ENCODE peak calls at places on chromosomes 13 and 19, in six cellular contexts. U is SK-N-SH, Z is activated T-helper 1 cell treated with Interleukin-2 at 50 U/mL for 16 hours, X is cardiac muscle cell, Q is neural crest cell, O is NCI-H1694 treated with DMSO at 0.1 percent for 48 hours. M is an unnamed sample.

GRCh38 chr19:12721656-12722565 is 1.8 kb downstream of the TNPO2 start:
- DNase-seq in X (peak), O (no peak), Z (peak), U (peak), Q (peak), M (peak)

GRCh38 chr19:5990289-5990797 is 12.4 kb upstream of the RANBP3 start:
- DNase-seq in Q (peak), U (no peak), O (no peak), Z (no peak), X (no peak), M (peak)

GRCh38 chr19:46995492-46995891 is 24.1 kb upstream of the NPAS1 start:
- DNase-seq in O (no peak), Q (no peak), X (no peak), U (no peak), Z (no peak), M (no peak)

GRCh38 chr13:28136916-28137315 is 1.4 kb upstream of the PAN3 start:
- DNase-seq in X (no peak), Z (no peak), O (no peak), Q (no peak), U (no peak), M (no peak)

GRCh38 chr19:22422220-22422619 is at the start of gene ZNF98:
- DNase-seq in Q (no peak), X (no peak), U (no peak), O (no peak), Z (no peak), M (peak)

GRCh38 chr13:99129951-99130350 is 70.7 kb upstream of the UBAC2 start:
- DNase-seq in U (no peak), X (no peak), Q (no peak), Z (no peak), O (no peak), M (no peak)

GRCh38 chr13:95553614-95554385 is 1.3 kb downstream of the CLDN10 start:
- DNase-seq in Z (no peak), U (no peak), O (no peak), X (peak), Q (no peak), M (no peak)

GRCh38 chr19:4064551-4065260 is 2.0 kb downstream of the ZBTB7A start:
- DNase-seq in X (peak), U (peak), Q (no peak), O (no peak), Z (no peak), M (no peak)

GRCh38 chr19:54100560-54100959 is at the start of gene OSCAR:
- DNase-seq in X (no peak), Z (no peak), U (no peak), O (no peak), Q (no peak), M (no peak)

GRCh38 chr19:18590273-18591272 is 2.0 kb downstream of the REX1BD start:
- DNase-seq in Q (peak), Z (no peak), X (peak), U (peak), O (peak), M (peak)

GRCh38 chr13:78786399-78786879 is 127.5 kb upstream of the OBI1 start:
- DNase-seq in Z (no peak), Q (no peak), X (no peak), O (no peak), U (no peak), M (no peak)

GRCh38 chr19:1651061-1651547 is 1.3 kb downstream of the TCF3 start:
- DNase-seq in X (peak), O (no peak), Q (peak), U (peak), Z (peak), M (no peak)

GRCh38 chr13:84500016-84500415 is 617.7 kb upstream of the SLITRK1 start:
- DNase-seq in Q (no peak), X (no peak), O (no peak), U (no peak), Z (no peak), M (no peak)

GRCh38 chr13:24002206-24002815 is 105.0 kb upstream of the C1QTNF9B start:
- DNase-seq in X (no peak), O (no peak), Z (no peak), Q (no peak), U (no peak), M (no peak)

GRCh38 chr13:49625392-49626137 is 2.7 kb upstream of the ARL11 start:
- DNase-seq in Z (no peak), U (no peak), O (no peak), X (no peak), Q (no peak), M (no peak)

GRCh38 chr13:76350399-76350798 is 535.8 kb downstream of the KCTD12 start:
- DNase-seq in X (no peak), Q (no peak), U (no peak), O (no peak), Z (no peak), M (no peak)

GRCh38 chr13:51370116-51370515 is 30.6 kb downstream of the SERPINE3 start:
- DNase-seq in Z (no peak), X (no peak), U (no peak), O (no peak), Q (no peak), M (no peak)

GRCh38 chr19:17404015-17404414 is 1.4 kb downstream of the BST2 start:
- DNase-seq in Z (no peak), U (no peak), Q (no peak), O (no peak), X (no peak), M (no peak)

GRCh38 chr13:29510698-29511438 is 84.6 kb downstream of the SLC7A1 start:
- DNase-seq in O (no peak), U (no peak), X (no peak), Q (no peak), Z (no peak), M (no peak)

GRCh38 chr13:94620286-94620896 is 18.7 kb downstream of the GPR180 start:
- DNase-seq in U (peak), Z (no peak), X (peak), Q (peak), O (peak), M (peak)

GRCh38 chr19:28316464-28316863 is 896.5 kb downstream of the UQCRFS1 start:
- DNase-seq in Q (no peak), X (no peak), U (no peak), Z (no peak), O (no peak), M (no peak)

GRCh38 chr13:76852991-76853390 is 33.2 kb downstream of the KCTD12 start:
- DNase-seq in Q (no peak), Z (no peak), U (no peak), X (peak), O (no peak), M (no peak)

GRCh38 chr13:23644527-23644926 is 74.3 kb downstream of the TNFRSF19 start:
- DNase-seq in Q (no peak), O (no peak), U (no peak), X (no peak), Z (no peak), M (no peak)

GRCh38 chr19:16702123-16702522 is 17.5 kb upstream of the NWD1 start:
- DNase-seq in U (peak), Z (no peak), O (no peak), Q (no peak), X (peak), M (no peak)

GRCh38 chr19:43625918-43626579 is 6.6 kb upstream of the ZNF428 start:
- DNase-seq in Q (no peak), Z (no peak), O (no peak), U (peak), X (peak), M (no peak)

GRCh38 chr13:101919541-101920306 is 467.2 kb downstream of the ITGBL1 start:
- DNase-seq in U (peak), Z (no peak), X (peak), Q (peak), O (peak), M (peak)

GRCh38 chr13:59247166-59247565 is 916.6 kb downstream of the DIAPH3 start:
- DNase-seq in U (no peak), X (no peak), O (no peak), Q (no peak), Z (no peak), M (no peak)

GRCh38 chr19:39843919-39844793 is 2.0 kb downstream of the FBL start:
- DNase-seq in Q (no peak), X (peak), U (peak), Z (no peak), O (no peak), M (peak)